ENCODE peak calls at places on chromosome 6, in seven cellular contexts. T is cardiac muscle cell, Q is Peyer's patch, V is AG10803, J is fibroblast of pulmonary artery, S is hepatocyte, Z is tibial nerve. I is an unnamed sample.

GRCh38 chr6:131792091-131792496 is 15.7 kb upstream of the ENPP1 start:
- DNase-seq in T (no peak), Q (no peak), J (no peak), Z (no peak), S (no peak), V (peak; percentile 22), I (no peak)

GRCh38 chr6:155706341-155706740 is 250.7 kb upstream of the NOX3 start:
- DNase-seq in T (no peak), S (no peak), J (peak; percentile 24), Z (no peak), V (no peak), Q (no peak), I (no peak)

GRCh38 chr6:142300758-142301251 is 1.0 kb upstream of the ADGRG6 start:
- DNase-seq in T (peak; percentile 25), S (peak; percentile 36), Z (peak; percentile 10), V (peak; percentile 44), J (peak; percentile 81), Q (peak; percentile 74), I (peak; percentile 82)

GRCh38 chr6:79048611-79049010 is 29.4 kb downstream of the PHIP start:
- DNase-seq in J (peak; percentile 56), T (peak; percentile 17), Z (no peak), V (peak; percentile 27), S (peak; percentile 14), Q (no peak), I (peak; percentile 35)

GRCh38 chr6:71388846-71389543 is 100.4 kb downstream of the OGFRL1 start:
- DNase-seq in J (no peak), S (no peak), T (no peak), V (no peak), Z (no peak), Q (no peak), I (peak; percentile 49)

GRCh38 chr6:603265-603664 is 53.6 kb downstream of the HUS1B start:
- DNase-seq in Z (no peak), V (no peak), S (no peak), J (no peak), Q (no peak), T (no peak), I (no peak)

GRCh38 chr6:160201056-160201455 is 57.6 kb downstream of the SLC22A2 start:
- DNase-seq in S (no peak), Z (no peak), V (no peak), Q (no peak), T (no peak), J (no peak), I (no peak)

GRCh38 chr6:138272543-138273305 is 54.4 kb upstream of the PBOV1 start:
- DNase-seq in Z (no peak), T (no peak), S (no peak), J (peak; percentile 20), Q (no peak), V (no peak), I (peak; percentile 60)

GRCh38 chr6:110181131-110182027 is 1.2 kb downstream of the CDC40 start:
- DNase-seq in J (peak; percentile 22), T (no peak), S (peak; percentile 6), V (peak; percentile 11), Q (no peak), Z (no peak), I (peak; percentile 12)

GRCh38 chr6:132812255-132812732 is 2.1 kb upstream of the RPS12 start:
- DNase-seq in J (peak; percentile 52), T (no peak), V (peak; percentile 45), S (peak; percentile 53), Z (no peak), Q (no peak), I (peak; percentile 65)

GRCh38 chr6:170417881-170418280 is 111.3 kb downstream of the FAM120B start:
- DNase-seq in S (no peak), J (no peak), Z (no peak), T (no peak), V (no peak), Q (no peak), I (no peak)

GRCh38 chr6:116764961-116765841 is at the start of gene FAM162B:
- DNase-seq in Q (no peak), T (peak; percentile 58), V (peak; percentile 5), S (peak; percentile 46), J (peak; percentile 16), Z (peak; percentile 42), I (no peak)

GRCh38 chr6:73580247-73581149 is 59.7 kb upstream of the EEF1A1 start:
- DNase-seq in S (peak; percentile 94), Q (peak; percentile 85), J (peak; percentile 98), Z (peak; percentile 78), T (peak; percentile 54), V (peak; percentile 99), I (peak; percentile 99)

GRCh38 chr6:13135152-13135551 is 193.2 kb downstream of the TBC1D7 start:
- DNase-seq in T (no peak), S (no peak), V (no peak), Q (peak; percentile 53), J (no peak), Z (no peak), I (no peak)

GRCh38 chr6:63805808-63806572 is 170.4 kb downstream of the PHF3 start:
- DNase-seq in Q (peak; percentile 53), Z (peak; percentile 45), S (peak; percentile 62), V (peak; percentile 83), J (peak; percentile 89), T (no peak), I (peak; percentile 87)

GRCh38 chr6:53581161-53581560 is 36.3 kb upstream of the GCLC start:
- DNase-seq in Q (no peak), T (no peak), Z (no peak), J (peak; percentile 21), S (peak; percentile 17), V (peak; percentile 64), I (peak; percentile 57)

GRCh38 chr6:158999669-159000403 is at the start of gene RSPH3:
- DNase-seq in Q (peak; percentile 97), J (peak; percentile 93), Z (peak; percentile 80), V (peak; percentile 88), T (peak; percentile 97), S (peak; percentile 98), I (peak; percentile 84)
- TF ChIP-seq CTCF in Q (peak; percentile 31), J (no peak), Z (no peak), V (peak; percentile 28), T (no peak), S (peak; percentile 25), I (peak; percentile 23)

GRCh38 chr6:166379800-166380199 is 2.9 kb downstream of the MPC1 start:
- DNase-seq in Q (no peak), J (no peak), T (no peak), Z (peak; percentile 21), V (no peak), S (no peak), I (no peak)
- H3K4me3 ChIP-seq in Q (no peak overlapping the region), J (no peak overlapping the region), T (no peak overlapping the region), Z (no peak overlapping the region), V (no peak overlapping the region), S (no peak overlapping the region), I (no peak overlapping the region)

GRCh38 chr6:31691078-31691463 is 10.2 kb upstream of the LY6G5C start:
- DNase-seq in Q (no peak), J (no peak), Z (no peak), T (no peak), S (no peak), V (no peak), I (no peak)

GRCh38 chr6:31687860-31688693 is 7.2 kb upstream of the LY6G5C start:
- DNase-seq in V (no peak), T (no peak), S (no peak), Q (no peak), J (no peak), Z (no peak), I (no peak)

GRCh38 chr6:31690231-31691077 is 9.6 kb upstream of the LY6G5C start:
- DNase-seq in S (peak; percentile 79), T (no peak), Z (no peak), J (no peak), Q (peak; percentile 75), V (no peak), I (no peak)

GRCh38 chr6:31691564-31692108 is 10.8 kb upstream of the LY6G5C start:
- DNase-seq in T (no peak), S (no peak), Q (no peak), V (no peak), Z (no peak), J (no peak), I (no peak)

GRCh38 chr6:31689249-31690110 is 8.6 kb upstream of the LY6G5C start:
- DNase-seq in Z (no peak), V (no peak), S (no peak), J (no peak), T (no peak), Q (no peak), I (no peak)
- TF ChIP-seq CTCF in Z (no peak), V (peak; percentile 47), S (no peak), J (peak; percentile 42), T (peak; percentile 39), Q (peak; percentile 39), I (peak; percentile 57)

GRCh38 chr6:3946779-3947178 is 97.6 kb downstream of the FAM50B start:
- DNase-seq in S (no peak), J (no peak), V (no peak), Q (no peak), T (no peak), Z (no peak), I (peak; percentile 51)
- H3K4me3 ChIP-seq in S (no peak overlapping the region), J (no peak overlapping the region), V (no peak overlapping the region), Q (no peak overlapping the region), T (no peak overlapping the region), Z (peak overlapping the region; percentile 10), I (peak overlapping the region; percentile 25)

GRCh38 chr6:32087574-32088486 is 21.3 kb downstream of the TNXB start:
- DNase-seq in Q (peak; percentile 92), Z (peak; percentile 70), V (peak; percentile 27), S (peak; percentile 96), T (peak; percentile 78), J (peak; percentile 90), I (peak; percentile 68)

GRCh38 chr6:32086661-32087573 is 22.2 kb downstream of the TNXB start:
- DNase-seq in Q (no peak), S (no peak), Z (no peak), J (peak; percentile 59), T (peak; percentile 10), V (peak; percentile 83), I (peak; percentile 73)

GRCh38 chr6:32084780-32085179 is 24.4 kb downstream of the TNXB start:
- DNase-seq in J (no peak), Z (no peak), T (no peak), S (no peak), V (no peak), Q (no peak), I (no peak)

GRCh38 chr6:32083812-32084768 is 25.0 kb downstream of the TNXB start:
- DNase-seq in Z (no peak), Q (no peak), V (no peak), T (no peak), S (no peak), J (no peak), I (no peak)

DNA sequence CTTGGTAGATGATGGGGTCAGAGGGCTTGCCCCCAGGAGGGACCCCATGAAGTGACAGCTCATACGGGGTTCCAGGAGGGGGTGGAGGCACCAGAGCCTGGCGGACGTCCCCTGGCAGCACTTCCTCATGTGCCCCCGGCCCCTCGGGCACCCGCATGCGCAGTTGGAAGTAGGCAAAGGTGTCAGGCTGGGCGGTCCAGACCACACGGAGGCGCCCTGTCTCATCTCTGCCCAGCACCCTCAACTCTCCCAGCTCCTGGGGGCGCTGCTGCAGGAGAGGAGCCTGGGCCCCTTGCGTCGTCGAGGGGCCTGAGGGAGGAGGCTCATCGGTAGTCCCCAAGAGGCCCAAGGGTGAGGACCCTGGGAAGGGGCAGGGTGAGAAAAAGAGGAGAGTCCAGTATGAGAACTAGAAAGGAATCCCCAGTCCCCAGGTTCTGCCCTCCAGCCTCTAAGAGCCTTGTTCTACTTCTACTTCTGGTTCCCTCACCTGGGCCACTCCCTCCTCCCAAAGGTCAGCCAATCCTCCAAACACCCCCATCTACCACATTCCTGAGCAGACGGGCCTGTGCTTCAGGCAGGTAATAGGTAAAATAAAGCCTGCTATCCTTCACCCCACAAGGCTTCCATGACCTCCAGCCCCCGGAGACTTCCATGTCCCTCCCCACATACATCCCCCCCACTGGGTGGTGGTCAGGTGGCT is 23.2 kb downstream of the TNXB start:
- DNase-seq in S (no peak), V (no peak), T (no peak), Q (no peak), J (no peak), Z (no peak), I (no peak)
- TF ChIP-seq CTCF in S (no peak), V (no peak), T (no peak), Q (no peak), J (no peak), Z (no peak), I (no peak)

I was measured in fibroblast of the aortic adventitia.